ENCODE peak calls at places on chromosome 11, in nine cellular contexts. W, M, V, G, C, H, D, B and Y are unnamed samples.

GRCh38 chr11:69039501-69039900 is 9.2 kb upstream of the TPCN2 start:
- DNase-seq in W (no peak), M (peak; percentile 20), V (no peak), G (no peak), C (no peak), H (no peak), D (no peak), B (no peak), Y (no peak)

GRCh38 chr11:47350315-47350714 is 2.2 kb downstream of the MYBPC3 start:
- DNase-seq in W (no peak), M (no peak), V (no peak), G (no peak), C (no peak), H (no peak), D (no peak), B (no peak), Y (no peak)

GRCh38 chr11:117366183-117366582 is 38.5 kb downstream of the CEP164 start:
- DNase-seq in W (no peak), M (no peak), V (no peak), G (no peak), C (no peak), H (no peak), D (no peak), B (no peak), Y (no peak)

GRCh38 chr11:74678591-74679512 is 52.4 kb downstream of the CHRDL2 start:
- DNase-seq in W (peak; percentile 81), M (no peak), V (no peak), G (no peak), C (no peak), H (no peak), D (no peak), B (no peak), Y (no peak)

GRCh38 chr11:14676068-14676467 is 32.5 kb downstream of the PDE3B start:
- DNase-seq in W (no peak), M (no peak), V (no peak), G (no peak), C (no peak), H (no peak), D (no peak), B (no peak), Y (no peak)

GRCh38 chr11:72692498-72693237 is 18.4 kb upstream of the PDE2A start:
- DNase-seq in W (no peak), M (no peak), V (no peak), G (no peak), C (no peak), H (no peak), D (peak; percentile 45), B (no peak), Y (no peak)

GRCh38 chr11:38538866-38539651 is 1941.0 kb upstream of the RAG2 start:
- DNase-seq in W (no peak), M (no peak), V (no peak), G (no peak), C (no peak), H (no peak), D (no peak), B (no peak), Y (no peak)

GRCh38 chr11:22780914-22781593 is 48.5 kb downstream of the SVIP start:
- DNase-seq in W (no peak), M (no peak), V (no peak), G (no peak), C (no peak), H (no peak), D (no peak), B (no peak), Y (no peak)

GRCh38 chr11:7573193-7573557 is 59.4 kb downstream of the PPFIBP2 start:
- DNase-seq in W (no peak), M (no peak), V (no peak), G (peak; percentile 58), C (no peak), H (no peak), D (no peak), B (no peak), Y (no peak)

GRCh38 chr11:7573558-7574296 is 59.9 kb downstream of the PPFIBP2 start:
- DNase-seq in W (no peak), M (no peak), V (no peak), G (peak; percentile 46), C (no peak), H (no peak), D (no peak), B (no peak), Y (no peak)

GRCh38 chr11:7571640-7572000 is 57.8 kb downstream of the PPFIBP2 start:
- DNase-seq in W (peak; percentile 81), M (no peak), V (peak; percentile 83), G (peak; percentile 79), C (peak; percentile 61), H (no peak), D (peak; percentile 76), B (peak; percentile 79), Y (no peak)

GRCh38 chr11:7570938-7571337 is 57.1 kb downstream of the PPFIBP2 start:
- DNase-seq in W (no peak), M (no peak), V (no peak), G (no peak), C (no peak), H (no peak), D (no peak), B (no peak), Y (no peak)

DNA sequence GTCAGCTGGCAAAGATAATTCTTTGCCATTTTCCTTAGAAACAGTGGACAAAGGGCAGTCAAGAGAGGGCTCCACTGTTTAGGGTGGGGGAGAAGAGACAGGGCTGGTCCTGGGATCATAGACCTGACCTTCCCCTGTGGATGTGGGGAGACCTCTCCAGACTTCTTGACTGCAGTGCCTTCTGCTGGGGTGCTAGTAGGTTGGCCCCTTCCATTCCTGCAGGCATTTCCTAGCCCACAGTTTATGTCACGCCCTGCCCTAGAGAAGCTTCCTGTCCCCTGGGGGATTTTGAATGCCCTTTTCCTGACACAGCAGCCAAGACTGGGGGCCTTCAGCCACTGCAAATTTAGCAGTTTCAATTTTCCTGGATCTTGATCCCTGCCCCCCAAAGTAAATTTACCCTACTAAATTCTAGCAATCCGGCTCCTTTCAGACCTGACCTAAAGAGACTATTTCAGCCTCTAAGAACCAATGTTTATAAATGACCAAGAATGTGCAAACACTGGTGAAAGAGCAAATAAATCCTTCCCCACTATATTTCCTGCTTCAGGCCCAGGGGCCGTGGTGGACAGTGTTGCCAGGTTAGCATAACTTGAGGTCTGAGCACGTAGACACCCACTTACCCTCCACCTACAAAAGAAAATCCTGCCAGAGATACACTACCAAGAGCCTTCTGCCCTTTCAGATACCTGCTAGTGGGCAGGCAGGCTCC is 58.4 kb downstream of the PPFIBP2 start:
- DNase-seq in W (no peak), M (no peak), V (no peak), G (no peak), C (no peak), H (no peak), D (no peak), B (no peak), Y (no peak)
- TF ChIP-seq CTCF in W (no peak), M (no peak), V (no peak), G (no peak), C (no peak), H (no peak), D (no peak), B (no peak), Y (no peak)

DNA sequence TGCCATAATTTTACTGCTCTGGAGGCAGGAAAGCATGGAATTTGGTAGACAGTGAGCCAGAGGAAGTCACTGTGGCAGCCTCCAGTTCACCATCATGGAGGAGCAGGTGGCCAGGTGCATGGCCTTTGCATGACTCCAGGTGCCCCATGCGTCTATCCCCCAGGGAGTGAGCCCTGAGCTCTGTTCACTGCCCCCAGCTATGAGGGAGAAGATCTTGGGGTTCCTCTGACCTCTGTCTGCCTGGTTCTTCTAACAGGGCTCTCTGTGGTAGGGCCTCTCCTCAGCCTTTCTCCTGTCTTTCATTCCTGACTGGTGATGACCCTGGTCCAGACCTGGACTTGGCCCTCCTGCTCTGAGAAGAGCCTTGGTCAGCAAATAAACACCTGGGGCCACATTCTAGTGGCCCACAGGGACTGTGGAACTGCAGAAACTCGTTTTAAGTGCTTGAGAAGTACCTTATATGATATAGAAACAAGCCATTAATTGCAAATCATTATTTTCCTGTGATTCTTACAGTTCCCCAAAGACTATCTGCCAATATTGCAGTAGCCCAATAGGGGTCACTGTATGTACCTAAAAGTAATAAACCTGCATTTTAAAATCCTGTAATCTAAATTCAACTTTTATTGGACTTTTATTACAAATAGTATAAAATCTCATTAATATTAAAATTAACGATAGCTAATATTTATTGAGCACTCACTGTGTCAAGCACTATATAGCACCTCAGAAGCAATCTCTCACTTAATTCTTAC is 120.0 kb upstream of the SYT13 start:
- DNase-seq in W (no peak), M (no peak), V (no peak), G (peak; percentile 61), C (peak; percentile 16), H (no peak), D (no peak), B (no peak), Y (no peak)
- TF ChIP-seq CTCF in W (peak; percentile 59), M (peak; percentile 51), V (peak; percentile 14), G (peak; percentile 60), C (peak; percentile 48), H (no peak), D (peak; percentile 25), B (peak; percentile 10), Y (peak; percentile 52)

DNA sequence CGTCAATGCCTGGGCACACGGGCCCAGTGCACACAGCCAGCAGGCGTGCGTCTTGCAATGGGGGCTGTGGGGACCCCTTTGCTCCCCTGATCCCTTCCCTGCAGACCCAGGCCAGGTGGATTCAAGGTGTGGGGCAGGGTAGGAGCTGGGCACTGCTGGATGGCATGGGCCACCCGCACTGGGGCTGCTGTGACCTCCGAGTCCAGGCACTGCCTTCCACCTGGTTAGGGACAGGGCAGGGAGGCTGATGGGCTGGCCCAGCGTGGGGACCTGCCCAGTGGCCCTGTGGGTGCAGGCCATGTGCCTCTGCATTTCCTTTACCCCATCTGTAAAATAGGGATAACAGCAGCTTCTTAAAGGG is 22.9 kb downstream of the KCNQ1 start:
- DNase-seq in W (peak; percentile 56), M (no peak), V (no peak), G (no peak), C (no peak), H (no peak), D (no peak), B (no peak), Y (no peak)
- TF ChIP-seq CTCF in W (no peak), M (no peak), V (no peak), G (no peak), C (no peak), H (no peak), D (no peak), B (no peak), Y (no peak)

GRCh38 chr11:6721343-6721742 is 38.2 kb upstream of the MRPL17 start:
- DNase-seq in W (no peak), M (no peak), V (no peak), G (no peak), C (no peak), H (no peak), D (no peak), B (no peak), Y (no peak)

GRCh38 chr11:6727971-6728890 is 43.5 kb downstream of the OR2AG2 start:
- DNase-seq in W (no peak), M (no peak), V (no peak), G (no peak), C (no peak), H (no peak), D (no peak), B (no peak), Y (no peak)

GRCh38 chr11:6719588-6719987 is 36.4 kb upstream of the MRPL17 start:
- DNase-seq in W (no peak), M (no peak), V (no peak), G (peak; percentile 49), C (no peak), H (no peak), D (no peak), B (no peak), Y (no peak)

GRCh38 chr11:6724013-6724412 is 40.9 kb upstream of the MRPL17 start:
- DNase-seq in W (no peak), M (no peak), V (no peak), G (no peak), C (no peak), H (no peak), D (no peak), B (no peak), Y (no peak)

GRCh38 chr11:6725386-6725896 is 42.3 kb upstream of the MRPL17 start:
- DNase-seq in W (no peak), M (no peak), V (no peak), G (no peak), C (no peak), H (no peak), D (no peak), B (no peak), Y (no peak)
- TF ChIP-seq CTCF in W (no peak), M (no peak), V (no peak), G (no peak), C (no peak), H (no peak), D (no peak), B (no peak), Y (no peak)